ENCODE peak calls at places on chromosomes 16 and 17, in five cellular contexts. F is AG04450; P is esophagus squamous epithelium; B is Peyer's patch; C is activated CD8-positive, alpha-beta T cell treated with anti-CD3 and anti-CD28 coated beads for 36 hours. X is an unnamed sample.
A peak's percentile ranks its signal among the peaks of the same experiment; 100 is the strongest.

GRCh38 chr17:41763327-41763726 is 23.2 kb downstream of the JUP start:
- DNase-seq in C (no peak), B (no peak), F (no peak), P (no peak), X (no peak)

GRCh38 chr16:87411375-87412271 is 19.5 kb downstream of the MAP1LC3B start:
- DNase-seq in F (no peak), P (no peak), C (no peak), B (no peak), X (no peak)

GRCh38 chr16:19223235-19223847 is 55.3 kb downstream of the SYT17 start:
- DNase-seq in C (peak; percentile 68), P (no peak), F (no peak), B (peak; percentile 75), X (no peak)

GRCh38 chr17:70642059-70642458 is 472.7 kb downstream of the KCNJ2 start:
- DNase-seq in B (no peak), F (no peak), P (no peak), C (no peak), X (no peak)

GRCh38 chr17:45368661-45369060 is 51.8 kb upstream of the MAP3K14 start:
- DNase-seq in B (no peak), C (no peak), P (no peak), F (peak; percentile 85), X (no peak)

GRCh38 chr16:69522732-69523404 is 42.9 kb upstream of the NFAT5 start:
- DNase-seq in B (no peak), C (peak; percentile 48), F (no peak), P (no peak), X (no peak)

GRCh38 chr16:19105131-19105530 is 8.6 kb upstream of the ITPRIPL2 start:
- DNase-seq in C (no peak), P (no peak), B (no peak), F (no peak), X (no peak)

GRCh38 chr16:22683730-22684280 is 130.2 kb upstream of the HS3ST2 start:
- DNase-seq in C (no peak), F (no peak), P (no peak), B (no peak), X (no peak)

GRCh38 chr17:81966343-81967243 is 5.6 kb upstream of the NOTUM start:
- DNase-seq in P (no peak), B (peak; percentile 82), F (peak; percentile 26), C (peak; percentile 46), X (peak; percentile 62)

GRCh38 chr16:87583453-87584131 is 18.7 kb upstream of the JPH3 start:
- DNase-seq in F (no peak), B (no peak), P (no peak), C (no peak), X (no peak)

GRCh38 chr17:80036715-80037477 is 454 bp downstream of the CCDC40 start:
- DNase-seq in F (no peak), P (no peak), C (peak; percentile 33), B (no peak), X (no peak)

GRCh38 chr17:72139213-72139612 is 18.4 kb downstream of the SOX9 start:
- DNase-seq in F (no peak), C (no peak), P (no peak), B (no peak), X (no peak)

GRCh38 chr16:9723136-9723535 is 459.1 kb downstream of the GRIN2A start:
- DNase-seq in B (no peak), C (no peak), F (no peak), P (no peak), X (no peak)

GRCh38 chr16:51222016-51222415 is 70.9 kb upstream of the SALL1 start:
- DNase-seq in F (no peak), C (no peak), P (no peak), B (no peak), X (no peak)

GRCh38 chr17:65092262-65092661 is 35.7 kb upstream of the GNA13 start:
- DNase-seq in F (no peak), B (no peak), P (no peak), C (no peak), X (no peak)

GRCh38 chr17:27354491-27355081 is 60.7 kb downstream of the WSB1 start:
- DNase-seq in B (no peak), C (no peak), F (no peak), P (no peak), X (peak; percentile 56)

GRCh38 chr16:5015351-5015750 is 18.4 kb downstream of the NAGPA start:
- DNase-seq in F (no peak), C (no peak), P (no peak), B (no peak), X (no peak)

GRCh38 chr16:27264151-27264550 is 4.4 kb downstream of the NSMCE1 start:
- DNase-seq in F (no peak), B (no peak), P (no peak), C (no peak), X (no peak)

GRCh38 chr16:13143551-13143950 is 242.2 kb downstream of the SHISA9 start:
- DNase-seq in C (no peak), P (no peak), F (no peak), B (no peak), X (no peak)

GRCh38 chr17:50611639-50612038 is 23.0 kb upstream of the ABCC3 start:
- DNase-seq in P (no peak), F (no peak), C (no peak), B (no peak), X (no peak)

GRCh38 chr17:50614471-50615051 is 20.1 kb upstream of the ABCC3 start:
- DNase-seq in B (no peak), P (no peak), C (no peak), F (no peak), X (no peak)

GRCh38 chr17:50613007-50613406 is 21.7 kb upstream of the ABCC3 start:
- DNase-seq in C (no peak), P (no peak), F (no peak), B (no peak), X (no peak)

GRCh38 chr17:50612281-50612680 is 22.4 kb upstream of the ABCC3 start:
- DNase-seq in F (no peak), P (no peak), B (no peak), C (no peak), X (no peak)

GRCh38 chr17:50613596-50613995 is 21.1 kb upstream of the ABCC3 start:
- DNase-seq in C (peak; percentile 23), P (no peak), B (no peak), F (no peak), X (no peak)
- TF ChIP-seq CTCF in C (peak; percentile 23), P (no peak), B (no peak), F (no peak), X (peak; percentile 8)

GRCh38 chr16:29899516-29900101 is at the start of gene SEZ6L2:
- DNase-seq in F (peak; percentile 65), B (peak; percentile 83), C (peak; percentile 73), P (no peak), X (peak; percentile 44)
- TF ChIP-seq CTCF in F (peak; percentile 47), B (peak; percentile 39), C (no peak), P (no peak), X (no peak)

DNA sequence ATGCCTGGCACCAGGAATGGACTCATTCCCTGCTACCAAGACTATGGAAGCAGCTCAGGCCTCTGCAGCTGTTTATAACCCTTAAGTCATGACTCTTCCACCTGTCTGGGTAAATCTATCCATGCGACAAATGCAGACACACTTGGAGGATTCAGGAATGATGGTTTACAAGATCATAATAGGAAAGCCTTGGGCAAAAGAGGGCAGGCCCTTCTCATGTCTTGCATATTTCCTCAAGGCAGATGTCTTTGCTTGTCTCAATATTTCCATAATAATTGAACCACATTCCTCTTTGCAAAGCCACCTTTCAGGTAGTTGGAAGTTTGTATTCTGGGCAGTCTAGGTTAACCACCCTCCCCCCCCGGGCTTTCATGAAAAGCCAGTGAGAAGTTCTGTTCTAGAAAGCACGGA is 884 bp upstream of the JPT1 start:
- DNase-seq in C (no peak), B (no peak), F (no peak), P (no peak), X (no peak)
- TF ChIP-seq CTCF in C (no peak), B (no peak), F (no peak), P (no peak), X (no peak)

GRCh38 chr16:17275076-17275732 is 195.6 kb downstream of the XYLT1 start:
- DNase-seq in B (peak; percentile 79), P (no peak), F (no peak), C (peak; percentile 18), X (peak; percentile 20)

GRCh38 chr16:17276610-17277009 is 194.2 kb downstream of the XYLT1 start:
- DNase-seq in B (no peak), C (no peak), P (no peak), F (no peak), X (no peak)

GRCh38 chr16:17275989-17276530 is 194.7 kb downstream of the XYLT1 start:
- DNase-seq in F (no peak), C (no peak), B (no peak), P (no peak), X (no peak)

GRCh38 chr16:17278988-17279387 is 191.8 kb downstream of the XYLT1 start:
- DNase-seq in B (no peak), F (no peak), P (no peak), C (no peak), X (no peak)

GRCh38 chr16:17277981-17278381 is 192.8 kb downstream of the XYLT1 start:
- DNase-seq in B (peak; percentile 70), C (peak; percentile 16), P (no peak), F (no peak), X (peak; percentile 48)
- TF ChIP-seq CTCF in B (peak; percentile 73), C (no peak), P (peak; percentile 28), F (peak; percentile 51), X (peak; percentile 16)

DNA sequence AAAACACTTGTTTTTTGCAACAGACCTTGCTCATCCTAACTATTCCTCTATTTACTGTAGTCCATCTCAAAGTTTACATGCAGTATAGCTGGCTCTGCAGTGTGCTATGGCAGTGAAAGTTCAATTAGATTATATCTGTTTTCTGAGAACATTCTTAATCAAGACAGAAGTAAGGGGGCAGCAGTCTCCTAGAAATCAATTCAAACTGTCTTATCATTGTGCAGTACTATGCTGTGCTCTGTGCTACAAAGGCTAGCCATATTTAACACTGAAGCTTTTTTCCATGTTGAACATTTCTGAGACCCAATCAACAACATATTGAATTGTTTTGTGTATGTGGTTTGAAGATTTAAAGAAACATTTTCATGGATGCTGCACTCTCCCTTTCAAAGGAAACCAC is 11.4 kb downstream of the NETO2 start:
- DNase-seq in F (no peak), P (no peak), B (no peak), C (no peak), X (no peak)
- TF ChIP-seq CTCF in F (peak; percentile 20), P (no peak), B (no peak), C (no peak), X (no peak)